ENCODE peak calls at places on chromosome 16, in eight cellular contexts. One of them, this sample, is unnamed.

GRCh38 chr16:85761866-85762265 is 11.0 kb upstream of the C16orf74 start:
- DNase-seq in substantia nigra: no peak
- DNase-seq in A673: peak
- DNase-seq in tibial nerve: no peak
- DNase-seq in amygdala: no peak
- DNase-seq in nephron progenitor cell: no peak
- DNase-seq in iPS-NIHi11: no peak
- DNase-seq in CD4-positive, alpha-beta T cell: no peak
- DNase-seq in this sample: no peak

GRCh38 chr16:85821441-85821901 is 22.0 kb downstream of the COX4I1 start:
- DNase-seq in substantia nigra: peak
- DNase-seq in A673: peak
- DNase-seq in tibial nerve: peak
- DNase-seq in amygdala: peak
- DNase-seq in nephron progenitor cell: peak
- DNase-seq in iPS-NIHi11: peak
- DNase-seq in CD4-positive, alpha-beta T cell: peak
- DNase-seq in this sample: peak

GRCh38 chr16:66740010-66740409 is 11.4 kb downstream of the DYNC1LI2 start:
- DNase-seq in substantia nigra: no peak
- DNase-seq in A673: peak
- DNase-seq in tibial nerve: no peak
- DNase-seq in amygdala: peak
- DNase-seq in nephron progenitor cell: peak
- DNase-seq in iPS-NIHi11: peak
- DNase-seq in CD4-positive, alpha-beta T cell: no peak
- DNase-seq in this sample: peak

GRCh38 chr16:4371481-4372314 is at the start of gene VASN:
- DNase-seq in substantia nigra: peak
- DNase-seq in A673: peak
- DNase-seq in tibial nerve: peak
- DNase-seq in amygdala: peak
- DNase-seq in nephron progenitor cell: peak
- DNase-seq in iPS-NIHi11: peak
- DNase-seq in CD4-positive, alpha-beta T cell: peak
- DNase-seq in this sample: peak

GRCh38 chr16:78675312-78675711 is 575.9 kb downstream of the WWOX start:
- DNase-seq in substantia nigra: no peak
- DNase-seq in A673: no peak
- DNase-seq in tibial nerve: no peak
- DNase-seq in amygdala: no peak
- DNase-seq in nephron progenitor cell: no peak
- DNase-seq in iPS-NIHi11: no peak
- DNase-seq in CD4-positive, alpha-beta T cell: no peak
- DNase-seq in this sample: peak

GRCh38 chr16:57305159-57305811 is 20.8 kb upstream of the PLLP start:
- DNase-seq in substantia nigra: peak
- DNase-seq in A673: no peak
- DNase-seq in tibial nerve: no peak
- DNase-seq in amygdala: peak
- DNase-seq in nephron progenitor cell: no peak
- DNase-seq in iPS-NIHi11: no peak
- DNase-seq in CD4-positive, alpha-beta T cell: no peak
- DNase-seq in this sample: no peak

GRCh38 chr16:84585886-84586285 is 32.0 kb downstream of the COTL1 start:
- DNase-seq in substantia nigra: peak
- DNase-seq in A673: peak
- DNase-seq in tibial nerve: no peak
- DNase-seq in amygdala: peak
- DNase-seq in nephron progenitor cell: peak
- DNase-seq in iPS-NIHi11: peak
- DNase-seq in CD4-positive, alpha-beta T cell: no peak
- DNase-seq in this sample: no peak

GRCh38 chr16:88363239-88363891 is 19.4 kb upstream of the ZNF469 start:
- DNase-seq in substantia nigra: no peak
- DNase-seq in A673: no peak
- DNase-seq in tibial nerve: no peak
- DNase-seq in amygdala: no peak
- DNase-seq in nephron progenitor cell: no peak
- DNase-seq in iPS-NIHi11: no peak
- DNase-seq in CD4-positive, alpha-beta T cell: no peak
- DNase-seq in this sample: no peak

GRCh38 chr16:66905633-66906539 is 12.8 kb downstream of the CDH16 start:
- DNase-seq in substantia nigra: no peak
- DNase-seq in A673: peak
- DNase-seq in tibial nerve: no peak
- DNase-seq in amygdala: no peak
- DNase-seq in nephron progenitor cell: no peak
- DNase-seq in iPS-NIHi11: peak
- DNase-seq in CD4-positive, alpha-beta T cell: peak
- DNase-seq in this sample: peak

GRCh38 chr16:85798901-85799496 is 345 bp downstream of the EMC8 start:
- DNase-seq in substantia nigra: no peak
- DNase-seq in A673: no peak
- DNase-seq in tibial nerve: no peak
- DNase-seq in amygdala: no peak
- DNase-seq in nephron progenitor cell: no peak
- DNase-seq in iPS-NIHi11: peak
- DNase-seq in CD4-positive, alpha-beta T cell: peak
- DNase-seq in this sample: no peak

GRCh38 chr16:67490330-67491096 is 7.2 kb upstream of the AGRP start:
- DNase-seq in substantia nigra: no peak
- DNase-seq in A673: no peak
- DNase-seq in tibial nerve: no peak
- DNase-seq in amygdala: no peak
- DNase-seq in nephron progenitor cell: no peak
- DNase-seq in iPS-NIHi11: no peak
- DNase-seq in CD4-positive, alpha-beta T cell: no peak
- DNase-seq in this sample: peak